ENCODE peak calls at places on chromosome 9, in nine cellular contexts. I, E, M, X, V, Z, Q, T and L are unnamed samples.

GRCh38 chr9:87725356-87725899 is 491 bp upstream of the CTSL start:
- DNase-seq in I (no peak), E (no peak), M (no peak), X (no peak), V (no peak), Z (peak), Q (no peak), T (no peak), L (no peak)

GRCh38 chr9:75601280-75601679 is 289.2 kb upstream of the PCSK5 start:
- DNase-seq in I (no peak), E (no peak), M (no peak), X (no peak), V (no peak), Z (no peak), Q (no peak), T (no peak), L (no peak)

GRCh38 chr9:123637596-123637939 is 281.6 kb downstream of the CRB2 start:
- DNase-seq in I (no peak), E (no peak), M (no peak), X (no peak), V (no peak), Z (no peak), Q (peak), T (no peak), L (no peak)

GRCh38 chr9:35904966-35905781 is 828 bp upstream of the HRCT1 start:
- DNase-seq in I (no peak), E (peak), M (no peak), X (no peak), V (no peak), Z (no peak), Q (peak), T (no peak), L (no peak)

GRCh38 chr9:36045610-36046009 is 8.9 kb downstream of the RECK start:
- DNase-seq in I (no peak), E (no peak), M (no peak), X (no peak), V (no peak), Z (no peak), Q (no peak), T (no peak), L (no peak)

GRCh38 chr9:128205296-128205944 is 2.2 kb downstream of the DNM1 start:
- DNase-seq in I (no peak), E (no peak), M (no peak), X (no peak), V (no peak), Z (no peak), Q (no peak), T (no peak), L (no peak)

GRCh38 chr9:6973762-6974161 is 216.0 kb downstream of the KDM4C start:
- DNase-seq in I (no peak), E (no peak), M (no peak), X (peak), V (no peak), Z (no peak), Q (peak), T (no peak), L (no peak)

GRCh38 chr9:101354143-101354764 is 30.6 kb downstream of the BAAT start:
- DNase-seq in I (peak), E (peak), M (no peak), X (no peak), V (no peak), Z (no peak), Q (no peak), T (no peak), L (no peak)

GRCh38 chr9:107387401-107387800 is 102.2 kb downstream of the KLF4 start:
- DNase-seq in I (no peak), E (no peak), M (no peak), X (no peak), V (no peak), Z (no peak), Q (no peak), T (no peak), L (no peak)

GRCh38 chr9:109349431-109349846 is 28.6 kb upstream of the EPB41L4B start:
- DNase-seq in I (no peak), E (peak), M (no peak), X (no peak), V (no peak), Z (no peak), Q (peak), T (no peak), L (no peak)

GRCh38 chr9:134923466-134923865 is 5.8 kb upstream of the FCN1 start:
- DNase-seq in I (no peak), E (no peak), M (no peak), X (no peak), V (no peak), Z (no peak), Q (no peak), T (no peak), L (no peak)

GRCh38 chr9:113164536-113165300 is 13.9 kb downstream of the SLC31A2 start:
- DNase-seq in I (no peak), E (peak), M (no peak), X (no peak), V (no peak), Z (no peak), Q (peak), T (peak), L (no peak)

GRCh38 chr9:89536618-89537017 is 38.7 kb upstream of the SEMA4D start:
- DNase-seq in I (no peak), E (no peak), M (peak), X (no peak), V (no peak), Z (no peak), Q (no peak), T (no peak), L (no peak)

GRCh38 chr9:123798203-123798602 is 131.7 kb downstream of the DENND1A start:
- DNase-seq in I (no peak), E (no peak), M (no peak), X (no peak), V (no peak), Z (no peak), Q (no peak), T (no peak), L (no peak)

GRCh38 chr9:126173401-126173800 is 153.2 kb upstream of the MVB12B start:
- DNase-seq in I (no peak), E (no peak), M (no peak), X (no peak), V (no peak), Z (no peak), Q (no peak), T (no peak), L (no peak)

GRCh38 chr9:118059520-118060278 is 355.5 kb downstream of the TLR4 start:
- DNase-seq in I (peak), E (peak), M (peak), X (no peak), V (no peak), Z (peak), Q (peak), T (no peak), L (peak)

GRCh38 chr9:8255852-8256251 is 456.3 kb upstream of the DMAC1 start:
- DNase-seq in I (no peak), E (no peak), M (no peak), X (no peak), V (no peak), Z (no peak), Q (no peak), T (no peak), L (no peak)

GRCh38 chr9:84969084-84969483 is 299.6 kb downstream of the NTRK2 start:
- DNase-seq in I (no peak), E (peak), M (no peak), X (no peak), V (no peak), Z (no peak), Q (peak), T (no peak), L (no peak)

GRCh38 chr9:32571969-32572899 is 725 bp downstream of the NDUFB6 start:
- DNase-seq in I (peak), E (peak), M (peak), X (peak), V (peak), Z (peak), Q (peak), T (peak), L (peak)

GRCh38 chr9:123312306-123312877 is 43.6 kb upstream of the CRB2 start:
- DNase-seq in I (no peak), E (no peak), M (no peak), X (no peak), V (no peak), Z (no peak), Q (no peak), T (no peak), L (no peak)

GRCh38 chr9:5269249-5269715 is 35.2 kb downstream of the RLN2 start:
- DNase-seq in I (peak), E (peak), M (no peak), X (no peak), V (no peak), Z (peak), Q (peak), T (no peak), L (peak)

GRCh38 chr9:75950983-75951382 is 60.5 kb downstream of the PCSK5 start:
- DNase-seq in I (peak), E (no peak), M (no peak), X (no peak), V (no peak), Z (no peak), Q (no peak), T (no peak), L (no peak)

GRCh38 chr9:138049779-138050471 is 172.3 kb downstream of the CACNA1B start:
- DNase-seq in I (no peak), E (no peak), M (no peak), X (no peak), V (no peak), Z (peak), Q (no peak), T (no peak), L (no peak)

GRCh38 chr9:116318463-116319271 is 165.1 kb downstream of the PAPPA start:
- DNase-seq in I (no peak), E (no peak), M (no peak), X (no peak), V (no peak), Z (peak), Q (no peak), T (no peak), L (peak)

GRCh38 chr9:27626629-27627564 is 53.6 kb upstream of the C9orf72 start:
- DNase-seq in I (no peak), E (no peak), M (no peak), X (no peak), V (no peak), Z (peak), Q (no peak), T (no peak), L (peak)

GRCh38 chr9:134225816-134226215 is 61.5 kb upstream of the RNU6ATAC start:
- DNase-seq in I (no peak), E (no peak), M (no peak), X (no peak), V (no peak), Z (no peak), Q (no peak), T (no peak), L (no peak)

GRCh38 chr9:121852646-121853616 is 201.5 kb downstream of the DAB2IP start:
- DNase-seq in I (no peak), E (no peak), M (no peak), X (no peak), V (no peak), Z (no peak), Q (no peak), T (peak), L (no peak)

GRCh38 chr9:82161876-82162275 is 173.3 kb downstream of the SPATA31D1 start:
- DNase-seq in I (no peak), E (no peak), M (no peak), X (no peak), V (no peak), Z (no peak), Q (no peak), T (no peak), L (no peak)

GRCh38 chr9:126722922-126723806 is 81.7 kb upstream of the ZBTB43 start:
- DNase-seq in I (no peak), E (peak), M (peak), X (peak), V (peak), Z (no peak), Q (no peak), T (no peak), L (peak)

GRCh38 chr9:20524776-20525175 is 97.5 kb downstream of the MLLT3 start:
- DNase-seq in I (no peak), E (peak), M (peak), X (no peak), V (no peak), Z (peak), Q (no peak), T (no peak), L (peak)